ENCODE peak calls at places on chromosomes 12 and 14, in seven cellular contexts. G is M059J; A is activated CD8-positive, alpha-beta memory T cell treated with anti-CD3 and anti-CD28 coated beads for 24 hours; H is effector memory CD4-positive, alpha-beta T cell; F is occipital lobe; T is neural crest cell; S is CD8-positive, alpha-beta T cell. B is an unnamed sample.

GRCh38 chr12:121301876-121302275 is 5.4 kb upstream of the CAMKK2 start:
- DNase-seq in G (no peak), A (no peak), H (no peak), F (no peak), T (no peak), S (no peak), B (no peak)

GRCh38 chr12:27213304-27213703 is 30.8 kb upstream of the STK38L start:
- DNase-seq in G (no peak), A (no peak), H (no peak), F (no peak), T (no peak), S (no peak), B (no peak)

GRCh38 chr12:57520008-57520726 is at the start of gene DDIT3:
- DNase-seq in G (peak), A (peak), H (peak), F (peak), T (peak), S (peak), B (peak)

GRCh38 chr12:111405856-111406473 is at the start of gene SH2B3:
- DNase-seq in G (peak), A (no peak), H (no peak), F (no peak), T (no peak), S (peak), B (peak)

GRCh38 chr12:57323402-57323801 is 72.4 kb upstream of the STAC3 start:
- DNase-seq in G (no peak), A (no peak), H (no peak), F (no peak), T (no peak), S (no peak), B (no peak)

GRCh38 chr12:8912910-8913309 is 1.4 kb upstream of the PHC1 start:
- DNase-seq in G (no peak), A (no peak), H (no peak), F (peak), T (peak), S (no peak), B (no peak)

GRCh38 chr14:73277376-73277775 is 40.1 kb downstream of the PAPLN start:
- DNase-seq in G (no peak), A (no peak), H (no peak), F (no peak), T (no peak), S (no peak), B (no peak)

GRCh38 chr12:108320503-108321293 is 18.4 kb downstream of the CMKLR1 start:
- DNase-seq in G (no peak), A (no peak), H (no peak), F (no peak), T (no peak), S (no peak), B (no peak)

GRCh38 chr14:99274346-99275221 is 2.6 kb upstream of the BCL11B start:
- DNase-seq in G (peak), A (peak), H (no peak), F (no peak), T (peak), S (peak), B (peak)

GRCh38 chr12:2963760-2964292 is 4.6 kb downstream of the TEAD4 start:
- DNase-seq in G (no peak), A (no peak), H (no peak), F (no peak), T (no peak), S (no peak), B (no peak)

GRCh38 chr14:99688629-99689028 is 4.5 kb downstream of the CYP46A1 start:
- DNase-seq in G (no peak), A (peak), H (no peak), F (no peak), T (no peak), S (no peak), B (no peak)

GRCh38 chr12:45726594-45727300 is 2.8 kb upstream of the ARID2 start:
- DNase-seq in G (peak), A (peak), H (peak), F (peak), T (peak), S (no peak), B (peak)

GRCh38 chr14:32383337-32384009 is 54.4 kb downstream of the AKAP6 start:
- DNase-seq in G (no peak), A (no peak), H (no peak), F (no peak), T (no peak), S (no peak), B (no peak)

GRCh38 chr12:66799548-66799947 is 120.7 kb upstream of the GRIP1 start:
- DNase-seq in G (no peak), A (no peak), H (no peak), F (no peak), T (no peak), S (no peak), B (no peak)

GRCh38 chr12:105822131-105823103 is 316.3 kb downstream of the NUAK1 start:
- DNase-seq in G (no peak), A (no peak), H (no peak), F (peak), T (no peak), S (no peak), B (no peak)

GRCh38 chr12:79114896-79115295 is 250.3 kb downstream of the SYT1 start:
- DNase-seq in G (no peak), A (no peak), H (no peak), F (no peak), T (no peak), S (no peak), B (no peak)

GRCh38 chr14:73696466-73697390 is 17.5 kb downstream of the PNMA1 start:
- DNase-seq in G (peak), A (no peak), H (no peak), F (no peak), T (no peak), S (no peak), B (no peak)

B was measured in activated naive CD4-positive, alpha-beta T cell treated with anti-CD3 and anti-CD28 coated beads, Interleukin-2, amount 10 ng/mL, durations not matched to agents 7 days and 5 days.